ENCODE peak calls at places on chromosome 19, in seven cellular contexts. F is foreskin keratinocyte; S is uterus; Y is stomach; O is cardiac muscle cell; T is heart left ventricle; A is CD8-positive, alpha-beta T cell. X is an unnamed sample. For H3K27me3, the result is how much of the 10 kb centered on the place peaks cover.

GRCh38 chr19:6674868-6675305 is 4.9 kb upstream of the TNFSF14 start:
- DNase-seq in F (no peak), S (peak), Y (peak), O (peak), T (peak), A (peak), X (peak)

GRCh38 chr19:2144190-2144589 is 7.2 kb downstream of the AP3D1 start:
- DNase-seq in F (no peak), S (no peak), Y (no peak), O (no peak), T (no peak), A (no peak), X (no peak)

GRCh38 chr19:8460516-8461298 is 15.9 kb downstream of the HNRNPM start:
- DNase-seq in F (no peak), S (no peak), Y (no peak), O (no peak), T (no peak), A (no peak), X (no peak)

GRCh38 chr19:35266149-35266903 is 2.4 kb upstream of the USF2 start:
- DNase-seq in F (no peak), S (peak), Y (no peak), O (no peak), T (peak), A (no peak), X (no peak)

GRCh38 chr19:46955114-46955812 is 64.4 kb upstream of the NPAS1 start:
- DNase-seq in F (no peak), S (no peak), Y (no peak), O (peak), T (no peak), A (peak), X (peak)

GRCh38 chr19:32824136-32824835 is 45.3 kb downstream of the SLC7A9 start:
- DNase-seq in F (no peak), S (no peak), Y (no peak), O (no peak), T (no peak), A (no peak), X (no peak)

GRCh38 chr19:55986487-55986886 is at the start of gene NLRP5:
- DNase-seq in F (no peak), S (no peak), Y (no peak), O (no peak), T (no peak), A (no peak), X (no peak)

GRCh38 chr19:610801-611505 is 21.3 kb downstream of the HCN2 start:
- DNase-seq in F (no peak), S (peak), Y (peak), O (peak), T (peak), A (peak), X (peak)

GRCh38 chr19:33300016-33300981 is 2.0 kb downstream of the CEBPA start:
- DNase-seq in F (no peak), S (no peak), Y (peak), O (peak), T (peak), A (no peak), X (no peak)

GRCh38 chr19:2887391-2887914 is 13.3 kb upstream of the ZNF57 start:
- DNase-seq in F (peak), S (no peak), Y (no peak), O (peak), T (no peak), A (no peak), X (no peak)

DNA sequence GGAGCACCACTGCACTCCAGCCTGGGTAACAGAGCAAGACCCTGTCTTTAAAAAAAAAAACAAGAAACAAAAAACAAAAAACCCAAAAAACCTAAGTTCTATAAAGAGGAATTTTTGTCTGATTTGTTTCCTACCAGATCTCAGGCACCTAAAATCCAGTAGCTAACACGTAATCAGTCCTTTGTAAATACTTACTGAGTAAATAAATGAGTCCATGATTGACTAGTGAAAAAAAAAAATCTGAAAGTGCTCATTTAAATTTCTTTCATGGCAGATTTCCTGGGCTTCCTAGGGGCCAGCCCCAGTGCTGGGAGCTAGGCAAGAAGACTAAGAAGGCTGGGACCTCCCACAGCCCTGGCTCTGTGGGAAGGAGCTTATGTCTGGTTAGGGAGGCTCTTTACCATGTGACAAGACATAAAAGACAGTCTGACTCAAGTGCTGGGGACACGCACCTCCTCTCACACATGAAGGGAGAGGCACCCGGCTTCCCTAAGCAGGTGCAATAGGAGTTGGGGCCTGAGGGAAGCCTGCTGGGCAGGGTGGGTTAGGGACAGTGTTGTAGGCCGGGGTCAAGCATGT is 22.5 kb downstream of the LIG1 start:
- DNase-seq in F (no peak), S (no peak), Y (no peak), O (no peak), T (no peak), A (no peak), X (no peak)
- H3K27ac ChIP-seq in F (no peak), S (no peak), Y (no peak), O (no peak), T (no peak), A (no peak), X (no peak)

DNA sequence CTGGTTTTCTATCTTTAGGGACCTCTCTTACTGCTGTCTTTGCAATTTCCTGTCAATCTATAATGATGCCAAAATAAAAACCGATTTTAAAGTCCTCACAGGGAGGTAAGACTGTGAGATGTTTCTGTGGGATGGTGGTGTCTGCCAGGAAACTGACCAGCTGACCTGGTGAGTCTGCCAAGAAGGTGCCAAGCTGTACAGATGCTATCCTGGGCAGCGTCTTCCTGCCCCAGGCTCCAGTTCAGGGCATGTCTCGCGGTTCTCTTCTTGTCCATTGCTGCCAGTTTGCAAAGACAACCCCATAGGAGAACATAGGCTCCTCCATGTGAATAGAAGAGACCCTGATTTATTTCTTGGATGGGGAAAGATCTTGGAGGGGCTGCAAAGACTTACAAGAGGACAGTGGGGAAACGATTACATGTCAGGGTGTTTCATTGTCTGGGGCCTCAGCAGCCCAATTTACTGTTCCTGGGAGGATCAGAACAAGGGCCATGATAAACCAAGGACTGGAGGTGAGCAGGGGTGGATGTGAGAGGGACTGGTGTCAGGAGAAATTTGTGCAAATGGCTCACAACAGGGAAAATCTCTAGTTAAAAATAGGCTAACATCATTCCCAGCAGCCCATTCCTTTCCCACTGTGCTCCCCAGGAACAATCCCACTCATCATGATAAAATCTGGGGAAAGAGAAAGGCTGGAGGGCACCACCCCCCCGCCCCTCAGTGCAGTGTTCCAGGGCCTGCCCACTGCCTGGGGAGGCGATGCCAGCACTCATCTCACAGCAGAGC is 42.7 kb upstream of the VSTM2B start:
- DNase-seq in F (no peak), S (no peak), Y (no peak), O (no peak), T (no peak), A (no peak), X (no peak)
- TF ChIP-seq CTCF in F (no peak), S (no peak), Y (no peak), O (no peak), T (no peak), A (no peak), X (no peak)

GRCh38 chr19:45601115-45601514 is 897 bp downstream of the GPR4 start:
- DNase-seq in F (no peak), S (no peak), Y (no peak), O (no peak), T (no peak), A (no peak), X (no peak)
- H3K27me3 ChIP-seq in F (half or more), S (under half), Y (under half), O (half or more), T (under half), A (half or more), X (half or more)

GRCh38 chr19:4867534-4868285 is at the start of gene PLIN3:
- DNase-seq in F (peak), S (peak), Y (peak), O (peak), T (peak), A (peak), X (peak)

GRCh38 chr19:4868286-4868834 is 893 bp upstream of the PLIN3 start:
- DNase-seq in F (no peak), S (no peak), Y (no peak), O (no peak), T (no peak), A (no peak), X (no peak)

GRCh38 chr19:4866595-4867424 is 657 bp downstream of the PLIN3 start:
- DNase-seq in F (no peak), S (peak), Y (peak), O (peak), T (peak), A (peak), X (peak)

GRCh38 chr19:4871711-4872110 is 4.2 kb upstream of the PLIN3 start:
- DNase-seq in F (no peak), S (no peak), Y (no peak), O (no peak), T (no peak), A (no peak), X (no peak)

GRCh38 chr19:4870025-4870700 is 2.7 kb upstream of the PLIN3 start:
- DNase-seq in F (peak), S (no peak), Y (peak), O (peak), T (peak), A (no peak), X (no peak)
- H3K27ac ChIP-seq in F (peak), S (no peak), Y (no peak), O (no peak), T (no peak), A (no peak), X (no peak)

GRCh38 chr19:14023404-14024235 is 4.3 kb upstream of the RLN3 start:
- DNase-seq in F (no peak), S (no peak), Y (peak), O (peak), T (no peak), A (no peak), X (no peak)
- TF ChIP-seq CTCF in F (peak), S (peak), Y (peak), O (peak), T (peak), A (no peak), X (peak)

DNA sequence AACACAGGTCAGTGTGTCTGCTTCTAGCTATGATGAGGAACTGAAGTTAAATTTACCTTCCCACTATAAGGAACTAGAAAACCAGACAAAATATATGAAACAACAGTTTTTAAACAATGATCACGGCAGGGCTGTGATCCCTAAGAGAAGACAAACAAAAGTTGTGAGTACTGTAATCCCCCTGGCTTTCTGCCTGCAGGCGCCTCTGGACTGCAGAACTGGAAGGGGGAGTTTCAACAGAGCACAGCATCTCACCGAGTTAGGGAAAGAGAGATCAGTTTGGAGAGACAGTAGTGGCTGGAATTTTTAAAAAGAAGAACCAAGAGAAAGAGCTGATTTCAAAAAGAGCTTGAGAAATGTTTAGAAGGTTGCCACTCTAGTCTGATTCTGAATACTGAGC is 475.4 kb downstream of the UQCRFS1 start:
- DNase-seq in F (no peak), S (no peak), Y (no peak), O (peak), T (no peak), A (no peak), X (no peak)
- H3K27me3 ChIP-seq in F (under half), S (under half), Y (under half), O (under half), T (under half), A (under half), X (under half)

GRCh38 chr19:4492337-4493103 is 20.4 kb downstream of the HDGFL2 start:
- DNase-seq in F (no peak), S (no peak), Y (no peak), O (no peak), T (no peak), A (no peak), X (no peak)
- H3K27ac ChIP-seq in F (no peak), S (no peak), Y (no peak), O (no peak), T (no peak), A (no peak), X (no peak)

GRCh38 chr19:5451494-5451893 is 3.7 kb upstream of the ZNRF4 start:
- DNase-seq in F (no peak), S (no peak), Y (no peak), O (no peak), T (no peak), A (no peak), X (no peak)
- TF ChIP-seq CTCF in F (no peak), S (no peak), Y (no peak), O (no peak), T (no peak), A (no peak), X (no peak)

GRCh38 chr19:49513746-49514118 is 1.3 kb downstream of the FCGRT start:
- DNase-seq in F (no peak), S (no peak), Y (no peak), O (no peak), T (no peak), A (no peak), X (no peak)
- H3K27me3 ChIP-seq in F (under half), S (under half), Y (under half), O (under half), T (under half), A (under half), X (under half)